ENCODE peak calls at places on chromosome 7, in six cellular contexts. O is kidney glomerular epithelial cell, P is Peyer's patch, B is GM10248, W is M059J, Q is GF-D8. S is an unnamed sample.

GRCh38 chr7:5620459-5620881 is 161.0 kb downstream of the RNF216 start:
- DNase-seq in B (no peak), O (no peak), P (no peak), W (no peak), Q (no peak), S (no peak)

GRCh38 chr7:28083159-28083997 is 97.2 kb downstream of the JAZF1 start:
- DNase-seq in O (no peak), W (no peak), Q (peak; percentile 88), P (no peak), B (no peak), S (no peak)

GRCh38 chr7:21851445-21852043 is 94.2 kb downstream of the CDCA7L start:
- DNase-seq in O (no peak), B (no peak), P (no peak), Q (no peak), W (peak; percentile 38), S (no peak)

GRCh38 chr7:137850586-137850985 is 3.8 kb upstream of the DGKI start:
- DNase-seq in B (no peak), P (no peak), Q (no peak), W (peak; percentile 20), O (peak; percentile 64), S (no peak)

GRCh38 chr7:41590951-41591350 is 111.9 kb downstream of the INHBA start:
- DNase-seq in P (no peak), B (no peak), W (no peak), O (no peak), Q (no peak), S (no peak)

GRCh38 chr7:157751951-157752673 is 415.3 kb downstream of the DNAJB6 start:
- DNase-seq in O (no peak), Q (no peak), B (no peak), P (no peak), W (no peak), S (no peak)

GRCh38 chr7:92716825-92717580 is 119.4 kb downstream of the CDK6 start:
- DNase-seq in W (no peak), B (no peak), Q (no peak), O (no peak), P (no peak), S (no peak)

GRCh38 chr7:155574556-155574955 is 28.2 kb upstream of the CNPY1 start:
- DNase-seq in P (no peak), O (no peak), B (no peak), Q (no peak), W (no peak), S (no peak)

GRCh38 chr7:50335795-50336754 is 31.6 kb downstream of the IKZF1 start:
- DNase-seq in Q (peak; percentile 88), P (peak; percentile 81), O (no peak), B (no peak), W (peak; percentile 10), S (no peak)

GRCh38 chr7:124072603-124073324 is 39.9 kb upstream of the TMEM229A start:
- DNase-seq in W (peak; percentile 82), Q (no peak), P (no peak), B (no peak), O (no peak), S (no peak)

GRCh38 chr7:97187067-97187466 is 69.6 kb downstream of the SDHAF3 start:
- DNase-seq in P (no peak), B (no peak), W (peak; percentile 69), O (no peak), Q (no peak), S (peak; percentile 34)

GRCh38 chr7:88681682-88682081 is 77.8 kb upstream of the ZNF804B start:
- DNase-seq in P (no peak), Q (no peak), B (no peak), O (no peak), W (no peak), S (no peak)

GRCh38 chr7:104040666-104041065 is 51.2 kb upstream of the RELN start:
- DNase-seq in B (no peak), W (no peak), P (no peak), O (no peak), Q (no peak), S (no peak)

GRCh38 chr7:39621784-39622411 is 1.5 kb upstream of the RALA start:
- DNase-seq in Q (peak; percentile 85), O (no peak), P (no peak), W (peak; percentile 58), B (peak; percentile 33), S (no peak)